ENCODE peak calls at places on chromosomes 2 and 18, in four cellular contexts. L, M, G and K are unnamed samples.

GRCh38 chr18:59272971-59273935 is at the start of gene RAX:
- DNase-seq in G (no peak), M (peak; percentile 46), L (no peak), K (no peak)

GRCh38 chr2:3493610-3493997 is 25.7 kb downstream of the ADI1 start:
- DNase-seq in L (no peak), M (peak; percentile 25), G (peak; percentile 46), K (no peak)

GRCh38 chr18:39480494-39481245 is 1915.1 kb upstream of the CELF4 start:
- DNase-seq in L (no peak), M (no peak), G (no peak), K (no peak)

GRCh38 chr2:224145751-224146355 is 106.8 kb upstream of the SERPINE2 start:
- DNase-seq in L (peak; percentile 68), G (no peak), M (no peak), K (no peak)

GRCh38 chr2:227614740-227615139 is at the start of gene SCYGR3:
- DNase-seq in L (no peak), G (no peak), M (no peak), K (no peak)

GRCh38 chr18:22286576-22286975 is 117.2 kb downstream of the GATA6 start:
- DNase-seq in G (no peak), M (peak; percentile 65), L (no peak), K (peak; percentile 40)

GRCh38 chr2:186126181-186126580 is 359.9 kb upstream of the ZC3H15 start:
- DNase-seq in L (no peak), M (no peak), G (no peak), K (no peak)

GRCh38 chr2:74052732-74053712 is 68.3 kb downstream of the TET3 start:
- DNase-seq in L (no peak), G (no peak), M (no peak), K (no peak)

GRCh38 chr18:40079786-40080185 is 1875.2 kb upstream of the PIK3C3 start:
- DNase-seq in M (no peak), G (no peak), L (no peak), K (no peak)

GRCh38 chr18:63586431-63586830 is 712 bp upstream of the SERPINB13 start:
- DNase-seq in G (no peak), M (no peak), L (no peak), K (no peak)

GRCh38 chr2:118848381-118849225 is 1.2 kb upstream of the EN1 start:
- DNase-seq in M (no peak), G (no peak), L (no peak), K (no peak)

GRCh38 chr18:57585421-57585820 is 1.1 kb downstream of the FECH start:
- DNase-seq in G (no peak), L (no peak), M (no peak), K (no peak)

GRCh38 chr2:217593732-217594131 is 409.1 kb downstream of the TNS1 start:
- DNase-seq in M (no peak), L (no peak), G (no peak), K (no peak)

GRCh38 chr18:2028986-2029385 is 542.3 kb downstream of the METTL4 start:
- DNase-seq in G (no peak), M (no peak), L (no peak), K (no peak)

GRCh38 chr2:73997813-73998212 is 13.1 kb downstream of the TET3 start:
- DNase-seq in G (no peak), M (no peak), L (no peak), K (no peak)

GRCh38 chr2:215848146-215848545 is 165.2 kb downstream of the MREG start:
- DNase-seq in G (no peak), M (no peak), L (no peak), K (no peak)

GRCh38 chr2:121596221-121597080 is 52.8 kb downstream of the CLASP1 start:
- DNase-seq in M (peak; percentile 53), L (no peak), G (no peak), K (peak; percentile 75)

DNA sequence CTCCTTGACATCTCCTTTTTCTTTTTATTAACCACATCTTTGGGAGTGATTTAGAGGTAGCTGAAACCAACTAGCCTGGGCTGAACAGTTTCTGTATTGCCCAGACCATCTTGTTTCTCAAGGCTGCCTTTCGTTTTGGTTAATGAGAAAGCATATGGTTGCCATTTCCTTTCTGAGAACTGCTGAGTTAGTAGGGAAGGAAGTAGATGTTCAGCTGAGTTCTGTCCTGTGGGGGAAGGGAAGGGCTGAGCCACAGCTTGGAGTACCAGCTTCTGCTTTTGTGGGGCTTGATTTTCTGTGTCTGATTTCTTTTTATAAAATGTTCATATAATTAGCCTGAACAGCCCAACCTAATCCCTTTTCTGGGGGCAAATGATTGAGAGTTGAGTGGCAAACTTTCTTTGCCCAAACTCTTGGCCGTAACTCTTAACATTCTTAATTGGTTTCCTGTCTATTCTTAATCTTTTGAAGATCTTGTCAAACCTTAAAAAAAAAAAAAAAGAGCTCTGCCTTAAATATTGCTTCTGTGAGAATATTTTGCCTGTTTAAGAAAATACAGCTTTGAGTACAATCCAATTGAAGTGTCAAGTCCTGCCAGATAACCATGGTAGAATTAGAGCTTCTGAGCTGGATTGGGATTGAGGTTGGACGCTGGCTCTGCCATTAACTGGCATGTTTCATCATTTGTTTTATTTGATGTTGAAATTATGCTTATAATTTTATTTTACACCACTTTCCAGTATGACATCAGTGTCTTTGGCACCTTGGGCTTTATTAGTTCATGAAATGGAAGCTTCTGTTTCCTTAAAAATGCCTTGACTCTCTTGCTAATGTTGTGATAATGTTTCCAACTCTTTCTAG is 1.9 kb upstream of the NABP1 start:
- DNase-seq in G (peak; percentile 20), L (peak; percentile 51), M (peak; percentile 19), K (no peak)
- H3K4me3 ChIP-seq in G (no peak overlapping the region), L (no peak overlapping the region), M (no peak overlapping the region), K (no peak overlapping the region)

GRCh38 chr2:71072492-71072891 is 4.0 kb downstream of the NAGK start:
- DNase-seq in G (no peak), L (no peak), M (no peak), K (no peak)

GRCh38 chr2:71069376-71069775 is 928 bp downstream of the NAGK start:
- DNase-seq in M (no peak), L (no peak), G (no peak), K (no peak)

GRCh38 chr2:71071681-71072398 is 3.4 kb downstream of the NAGK start:
- DNase-seq in L (no peak), M (no peak), G (peak; percentile 23), K (peak; percentile 8)

GRCh38 chr2:71068218-71069035 is at the start of gene NAGK:
- DNase-seq in M (peak; percentile 97), G (peak; percentile 95), L (peak; percentile 97), K (peak; percentile 54)

DNA sequence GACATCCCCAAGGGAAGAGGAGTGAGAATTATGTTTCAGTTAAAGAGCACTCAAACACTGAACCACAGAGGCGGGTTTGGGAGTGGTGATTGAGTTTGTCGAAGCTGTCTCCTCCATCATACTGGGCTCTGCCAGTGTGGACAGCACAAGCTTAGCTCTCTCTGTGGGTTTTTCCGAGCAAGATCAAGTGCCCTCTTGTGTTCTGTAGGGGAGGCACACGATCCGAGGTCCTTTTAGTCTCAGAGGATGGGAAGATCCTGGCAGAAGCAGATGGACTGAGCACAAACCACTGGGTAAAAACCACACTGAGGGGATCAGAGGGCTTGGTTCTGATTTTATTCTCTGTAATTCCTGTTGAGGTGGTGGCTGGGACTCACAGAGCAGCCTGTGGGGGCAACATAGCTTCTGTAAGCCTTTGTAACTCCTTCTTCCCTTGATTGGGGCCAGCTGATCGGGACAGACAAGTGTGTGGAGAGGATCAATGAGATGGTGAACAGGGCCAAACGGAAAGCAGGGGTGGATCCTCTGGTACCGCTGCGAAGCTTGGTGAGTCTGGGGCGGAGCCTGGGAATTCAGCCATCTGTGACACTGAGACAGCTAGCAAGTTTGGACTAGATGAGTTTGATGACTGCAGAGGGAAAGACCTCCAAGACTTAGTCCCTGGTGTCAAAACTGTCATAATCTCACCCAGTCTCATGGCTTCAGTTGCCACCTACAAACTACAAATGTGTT is 2.0 kb downstream of the NAGK start:
- DNase-seq in G (no peak), M (peak; percentile 42), L (no peak), K (no peak)
- TF ChIP-seq CTCF in G (peak; percentile 14), M (peak; percentile 43), L (no peak), K (peak; percentile 28)

GRCh38 chr2:80302001-80302464 is 2.5 kb downstream of the LRRTM1 start:
- DNase-seq in L (no peak), M (no peak), G (no peak), K (no peak)

GRCh38 chr2:80303825-80304521 is 579 bp downstream of the LRRTM1 start:
- DNase-seq in L (no peak), G (no peak), M (no peak), K (no peak)

GRCh38 chr2:80302465-80303005 is 2.0 kb downstream of the LRRTM1 start:
- DNase-seq in G (no peak), M (no peak), L (no peak), K (no peak)

GRCh38 chr2:80304522-80304878 is at the start of gene LRRTM1:
- DNase-seq in L (no peak), G (no peak), M (peak; percentile 5), K (no peak)

GRCh38 chr2:80303006-80303741 is 1.4 kb downstream of the LRRTM1 start:
- DNase-seq in G (no peak), M (no peak), L (no peak), K (no peak)
- H3K4me3 ChIP-seq in G (peak overlapping the region; percentile 64), M (no peak overlapping the region), L (peak overlapping the region; percentile 47), K (no peak overlapping the region)

GRCh38 chr2:171316755-171317337 is 116.9 kb downstream of the METTL8 start:
- DNase-seq in L (no peak), G (no peak), M (no peak), K (no peak)
- TF ChIP-seq CTCF in L (no peak), G (no peak), M (no peak), K (no peak)